ENCODE peak calls at places on chromosomes 4 and X, in nine cellular contexts. One of them, this sample, is unnamed. For H3K9me3, the result is how much of the 10 kb centered on the place peaks cover.

GRCh38 chr4:182560358-182560757 is 317.2 kb downstream of the TENM3 start:
- DNase-seq in H9: peak
- DNase-seq in suprapubic skin: no peak
- DNase-seq in mucosa of descending colon: no peak
- DNase-seq in small intestine: no peak
- DNase-seq in CD4-positive, alpha-beta T cell: no peak
- DNase-seq in PC-3: no peak
- DNase-seq in neural progenitor cell: peak
- DNase-seq in Panc1: no peak
- DNase-seq in this sample: no peak

GRCh38 chr4:154491731-154492249 is at the start of gene DCHS2:
- DNase-seq in suprapubic skin: no peak
- DNase-seq in PC-3: peak
- DNase-seq in mucosa of descending colon: peak
- DNase-seq in CD4-positive, alpha-beta T cell: no peak
- DNase-seq in small intestine: peak
- DNase-seq in Panc1: no peak
- DNase-seq in H9: peak
- DNase-seq in neural progenitor cell: peak
- DNase-seq in this sample: no peak

GRCh38 chrX:152895724-152896420 is 2.0 kb upstream of the ZNF185 start:
- DNase-seq in CD4-positive, alpha-beta T cell: no peak
- DNase-seq in neural progenitor cell: no peak
- DNase-seq in small intestine: peak
- DNase-seq in mucosa of descending colon: peak
- DNase-seq in Panc1: peak
- DNase-seq in H9: no peak
- DNase-seq in suprapubic skin: no peak
- DNase-seq in PC-3: peak
- DNase-seq in this sample: no peak

GRCh38 chr4:161189286-161190134 is 974.3 kb downstream of the FSTL5 start:
- DNase-seq in mucosa of descending colon: no peak
- DNase-seq in Panc1: no peak
- DNase-seq in suprapubic skin: no peak
- DNase-seq in H9: no peak
- DNase-seq in small intestine: no peak
- DNase-seq in PC-3: no peak
- DNase-seq in neural progenitor cell: no peak
- DNase-seq in CD4-positive, alpha-beta T cell: no peak
- DNase-seq in this sample: no peak

GRCh38 chr4:28879178-28879577 is 1841.0 kb upstream of the PCDH7 start:
- DNase-seq in neural progenitor cell: no peak
- DNase-seq in CD4-positive, alpha-beta T cell: no peak
- DNase-seq in PC-3: peak
- DNase-seq in Panc1: no peak
- DNase-seq in suprapubic skin: no peak
- DNase-seq in small intestine: no peak
- DNase-seq in H9: no peak
- DNase-seq in mucosa of descending colon: no peak
- DNase-seq in this sample: no peak

GRCh38 chr4:165355900-165356300 is 22.9 kb upstream of the CPE start:
- DNase-seq in Panc1: no peak
- DNase-seq in neural progenitor cell: peak
- DNase-seq in PC-3: peak
- DNase-seq in mucosa of descending colon: peak
- DNase-seq in CD4-positive, alpha-beta T cell: no peak
- DNase-seq in H9: peak
- DNase-seq in suprapubic skin: no peak
- DNase-seq in small intestine: peak
- DNase-seq in this sample: no peak

GRCh38 chrX:40877869-40878268 is 142.5 kb upstream of the MED14 start:
- DNase-seq in small intestine: peak
- DNase-seq in neural progenitor cell: no peak
- DNase-seq in suprapubic skin: no peak
- DNase-seq in CD4-positive, alpha-beta T cell: no peak
- DNase-seq in Panc1: no peak
- DNase-seq in mucosa of descending colon: peak
- DNase-seq in PC-3: peak
- DNase-seq in H9: no peak
- DNase-seq in this sample: no peak

GRCh38 chr4:86302242-86302641 is 57.6 kb downstream of the MAPK10 start:
- DNase-seq in small intestine: no peak
- DNase-seq in H9: peak
- DNase-seq in mucosa of descending colon: peak
- DNase-seq in PC-3: no peak
- DNase-seq in neural progenitor cell: peak
- DNase-seq in CD4-positive, alpha-beta T cell: no peak
- DNase-seq in suprapubic skin: no peak
- DNase-seq in Panc1: no peak
- DNase-seq in this sample: peak

GRCh38 chr4:16222957-16223527 is 3.2 kb downstream of the TAPT1 start:
- DNase-seq in H9: no peak
- DNase-seq in Panc1: no peak
- DNase-seq in CD4-positive, alpha-beta T cell: no peak
- DNase-seq in neural progenitor cell: no peak
- DNase-seq in small intestine: peak
- DNase-seq in PC-3: no peak
- DNase-seq in mucosa of descending colon: no peak
- DNase-seq in suprapubic skin: no peak
- DNase-seq in this sample: no peak

GRCh38 chr4:184824776-184825393 is 883 bp downstream of the ACSL1 start:
- DNase-seq in neural progenitor cell: no peak
- DNase-seq in PC-3: peak
- DNase-seq in mucosa of descending colon: peak
- DNase-seq in H9: no peak
- DNase-seq in small intestine: peak
- DNase-seq in Panc1: no peak
- DNase-seq in CD4-positive, alpha-beta T cell: peak
- DNase-seq in suprapubic skin: peak
- DNase-seq in this sample: no peak

GRCh38 chr4:117429061-117429460 is 343.7 kb upstream of the TRAM1L1 start:
- DNase-seq in mucosa of descending colon: no peak
- DNase-seq in neural progenitor cell: peak
- DNase-seq in PC-3: no peak
- DNase-seq in Panc1: no peak
- DNase-seq in suprapubic skin: no peak
- DNase-seq in H9: peak
- DNase-seq in small intestine: no peak
- DNase-seq in CD4-positive, alpha-beta T cell: no peak
- DNase-seq in this sample: no peak

GRCh38 chrX:79259073-79259689 is 108.0 kb downstream of the ITM2A start:
- DNase-seq in small intestine: peak
- DNase-seq in PC-3: no peak
- DNase-seq in H9: no peak
- DNase-seq in neural progenitor cell: no peak
- DNase-seq in suprapubic skin: no peak
- DNase-seq in Panc1: no peak
- DNase-seq in mucosa of descending colon: peak
- DNase-seq in CD4-positive, alpha-beta T cell: peak
- DNase-seq in this sample: peak

GRCh38 chrX:117002981-117003380 is 540.2 kb upstream of the CT83 start:
- DNase-seq in PC-3: no peak
- DNase-seq in CD4-positive, alpha-beta T cell: no peak
- DNase-seq in H9: no peak
- DNase-seq in neural progenitor cell: no peak
- DNase-seq in mucosa of descending colon: no peak
- DNase-seq in small intestine: no peak
- DNase-seq in suprapubic skin: no peak
- DNase-seq in Panc1: no peak
- DNase-seq in this sample: no peak

GRCh38 chr4:173264245-173264959 is 69.8 kb downstream of the HMGB2 start:
- DNase-seq in PC-3: no peak
- DNase-seq in suprapubic skin: no peak
- DNase-seq in Panc1: no peak
- DNase-seq in small intestine: peak
- DNase-seq in neural progenitor cell: peak
- DNase-seq in mucosa of descending colon: peak
- DNase-seq in CD4-positive, alpha-beta T cell: peak
- DNase-seq in H9: no peak
- DNase-seq in this sample: peak

GRCh38 chr4:187380181-187380581 is 615.4 kb upstream of the ZFP42 start:
- DNase-seq in mucosa of descending colon: peak
- DNase-seq in CD4-positive, alpha-beta T cell: no peak
- DNase-seq in small intestine: peak
- DNase-seq in PC-3: peak
- DNase-seq in Panc1: no peak
- DNase-seq in suprapubic skin: no peak
- DNase-seq in neural progenitor cell: peak
- DNase-seq in H9: peak
- DNase-seq in this sample: no peak

GRCh38 chrX:38923451-38923969 is 122.3 kb downstream of the MID1IP1 start:
- DNase-seq in mucosa of descending colon: no peak
- DNase-seq in H9: no peak
- DNase-seq in neural progenitor cell: no peak
- DNase-seq in suprapubic skin: no peak
- DNase-seq in small intestine: peak
- DNase-seq in PC-3: no peak
- DNase-seq in CD4-positive, alpha-beta T cell: no peak
- DNase-seq in Panc1: no peak
- DNase-seq in this sample: no peak

GRCh38 chr4:47852121-47852520 is 14.3 kb upstream of the CORIN start:
- DNase-seq in CD4-positive, alpha-beta T cell: no peak
- DNase-seq in neural progenitor cell: no peak
- DNase-seq in Panc1: no peak
- DNase-seq in H9: no peak
- DNase-seq in small intestine: no peak
- DNase-seq in PC-3: no peak
- DNase-seq in mucosa of descending colon: no peak
- DNase-seq in suprapubic skin: no peak
- DNase-seq in this sample: no peak

GRCh38 chr4:101807351-101807750 is 16.8 kb downstream of the BANK1 start:
- DNase-seq in neural progenitor cell: no peak
- DNase-seq in mucosa of descending colon: no peak
- DNase-seq in PC-3: no peak
- DNase-seq in CD4-positive, alpha-beta T cell: no peak
- DNase-seq in Panc1: no peak
- DNase-seq in suprapubic skin: no peak
- DNase-seq in small intestine: peak
- DNase-seq in H9: no peak
- DNase-seq in this sample: no peak

GRCh38 chr4:38609614-38610013 is 54.4 kb upstream of the KLF3 start:
- DNase-seq in PC-3: peak
- DNase-seq in Panc1: no peak
- DNase-seq in H9: peak
- DNase-seq in CD4-positive, alpha-beta T cell: no peak
- DNase-seq in suprapubic skin: no peak
- DNase-seq in mucosa of descending colon: peak
- DNase-seq in neural progenitor cell: no peak
- DNase-seq in small intestine: peak
- DNase-seq in this sample: no peak

GRCh38 chrX:104285201-104285600 is 30.5 kb upstream of the ESX1 start:
- DNase-seq in CD4-positive, alpha-beta T cell: no peak
- DNase-seq in small intestine: no peak
- DNase-seq in Panc1: no peak
- DNase-seq in suprapubic skin: no peak
- DNase-seq in mucosa of descending colon: no peak
- DNase-seq in neural progenitor cell: no peak
- DNase-seq in PC-3: no peak
- DNase-seq in H9: no peak
- DNase-seq in this sample: no peak

GRCh38 chr4:155403886-155404285 is 27.1 kb upstream of the MAP9 start:
- DNase-seq in suprapubic skin: no peak
- DNase-seq in neural progenitor cell: peak
- DNase-seq in mucosa of descending colon: no peak
- DNase-seq in small intestine: no peak
- DNase-seq in PC-3: peak
- DNase-seq in H9: no peak
- DNase-seq in CD4-positive, alpha-beta T cell: no peak
- DNase-seq in Panc1: peak
- DNase-seq in this sample: no peak

GRCh38 chr4:57090099-57090498 is 20.1 kb downstream of the IGFBP7 start:
- DNase-seq in small intestine: no peak
- DNase-seq in suprapubic skin: no peak
- DNase-seq in PC-3: no peak
- DNase-seq in neural progenitor cell: no peak
- DNase-seq in CD4-positive, alpha-beta T cell: no peak
- DNase-seq in H9: no peak
- DNase-seq in Panc1: no peak
- DNase-seq in mucosa of descending colon: no peak
- DNase-seq in this sample: no peak

GRCh38 chrX:2187352-2188115 is 313.2 kb downstream of the DHRSX start:
- DNase-seq in mucosa of descending colon: no peak
- DNase-seq in small intestine: no peak
- DNase-seq in PC-3: no peak
- DNase-seq in suprapubic skin: no peak
- DNase-seq in CD4-positive, alpha-beta T cell: no peak
- DNase-seq in H9: no peak
- DNase-seq in Panc1: no peak
- DNase-seq in neural progenitor cell: no peak
- DNase-seq in this sample: no peak
- H3K9me3 ChIP-seq in mucosa of descending colon: under half
- H3K9me3 ChIP-seq in small intestine: under half
- H3K9me3 ChIP-seq in PC-3: under half
- H3K9me3 ChIP-seq in suprapubic skin: under half
- H3K9me3 ChIP-seq in CD4-positive, alpha-beta T cell: under half
- H3K9me3 ChIP-seq in H9: under half
- H3K9me3 ChIP-seq in Panc1: under half
- H3K9me3 ChIP-seq in neural progenitor cell: under half
- H3K9me3 ChIP-seq in this sample: under half

GRCh38 chr4:78254893-78255292 is 197.8 kb downstream of the FRAS1 start:
- DNase-seq in suprapubic skin: no peak
- DNase-seq in H9: no peak
- DNase-seq in neural progenitor cell: no peak
- DNase-seq in PC-3: no peak
- DNase-seq in small intestine: no peak
- DNase-seq in mucosa of descending colon: no peak
- DNase-seq in Panc1: no peak
- DNase-seq in CD4-positive, alpha-beta T cell: no peak
- DNase-seq in this sample: no peak
- H3K9me3 ChIP-seq in suprapubic skin: under half
- H3K9me3 ChIP-seq in H9: under half
- H3K9me3 ChIP-seq in neural progenitor cell: under half
- H3K9me3 ChIP-seq in PC-3: under half
- H3K9me3 ChIP-seq in small intestine: under half
- H3K9me3 ChIP-seq in mucosa of descending colon: under half
- H3K9me3 ChIP-seq in Panc1: under half
- H3K9me3 ChIP-seq in CD4-positive, alpha-beta T cell: under half
- H3K9me3 ChIP-seq in this sample: under half

DNA sequence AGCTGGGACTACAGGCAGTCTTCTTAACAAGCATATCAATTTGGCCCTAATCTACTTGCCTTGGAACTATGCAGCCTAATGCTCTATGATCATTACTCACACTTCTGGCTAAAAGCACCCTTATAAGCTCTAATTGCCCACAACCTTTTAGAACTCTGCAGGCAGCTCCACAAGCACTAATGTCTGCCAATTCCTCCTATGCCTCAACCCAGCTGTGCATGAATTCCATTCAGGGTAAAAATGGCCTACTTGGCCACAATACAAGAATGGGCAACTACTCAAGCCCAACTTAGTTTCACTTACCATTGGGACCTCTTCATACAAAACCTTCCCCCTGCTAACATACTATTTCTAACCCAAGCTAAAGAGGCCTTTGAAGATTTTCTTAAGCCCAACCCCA is 51.7 kb downstream of the ZNF718 start:
- DNase-seq in Panc1: no peak
- DNase-seq in CD4-positive, alpha-beta T cell: no peak
- DNase-seq in mucosa of descending colon: no peak
- DNase-seq in neural progenitor cell: no peak
- DNase-seq in small intestine: no peak
- DNase-seq in suprapubic skin: no peak
- DNase-seq in PC-3: no peak
- DNase-seq in H9: no peak
- DNase-seq in this sample: no peak
- H3K9me3 ChIP-seq in Panc1: under half
- H3K9me3 ChIP-seq in CD4-positive, alpha-beta T cell: half or more
- H3K9me3 ChIP-seq in mucosa of descending colon: half or more
- H3K9me3 ChIP-seq in neural progenitor cell: half or more
- H3K9me3 ChIP-seq in small intestine: under half
- H3K9me3 ChIP-seq in suprapubic skin: half or more
- H3K9me3 ChIP-seq in PC-3: under half
- H3K9me3 ChIP-seq in H9: under half
- H3K9me3 ChIP-seq in this sample: half or more

GRCh38 chrX:123764967-123765871 is 32.4 kb upstream of the THOC2 start:
- DNase-seq in small intestine: peak
- DNase-seq in H9: peak
- DNase-seq in PC-3: peak
- DNase-seq in neural progenitor cell: peak
- DNase-seq in CD4-positive, alpha-beta T cell: peak
- DNase-seq in mucosa of descending colon: peak
- DNase-seq in Panc1: no peak
- DNase-seq in suprapubic skin: peak
- DNase-seq in this sample: peak
- H3K9me3 ChIP-seq in small intestine: under half
- H3K9me3 ChIP-seq in H9: under half
- H3K9me3 ChIP-seq in PC-3: under half
- H3K9me3 ChIP-seq in neural progenitor cell: under half
- H3K9me3 ChIP-seq in CD4-positive, alpha-beta T cell: under half
- H3K9me3 ChIP-seq in mucosa of descending colon: under half
- H3K9me3 ChIP-seq in Panc1: under half
- H3K9me3 ChIP-seq in suprapubic skin: under half
- H3K9me3 ChIP-seq in this sample: under half